ENCODE peak calls at places on chromosome 21, in nine cellular contexts. M is breast epithelium, J is sigmoid colon, I is GM23338, L is uterus, N is endothelial cell of umbilical vein, D is keratinocyte, O is prostate gland, X is psoas muscle. T is an unnamed sample.

GRCh38 chr21:41107602-41108001 is 60.4 kb upstream of the BACE2 start:
- DNase-seq in M (no peak), J (no peak), I (no peak), L (no peak), N (no peak), D (no peak), O (no peak), X (no peak), T (no peak)

GRCh38 chr21:40165212-40165611 is 298.0 kb downstream of the PCP4 start:
- DNase-seq in M (no peak), J (no peak), I (no peak), L (no peak), N (no peak), D (no peak), O (no peak), X (no peak), T (no peak)

GRCh38 chr21:30718239-30718909 is at the start of gene KRTAP21-3:
- DNase-seq in M (no peak), J (no peak), I (no peak), L (no peak), N (no peak), D (peak; percentile 69), O (no peak), X (no peak), T (no peak)

GRCh38 chr21:17802568-17802967 is 16.6 kb downstream of the C21orf91 start:
- DNase-seq in M (no peak), J (no peak), I (no peak), L (no peak), N (no peak), D (no peak), O (no peak), X (no peak), T (no peak)

GRCh38 chr21:37072239-37072987 is 458 bp downstream of the PIGP start:
- DNase-seq in M (peak; percentile 64), J (peak; percentile 88), I (peak; percentile 67), L (no peak), N (no peak), D (peak; percentile 13), O (peak; percentile 72), X (no peak), T (peak; percentile 84)

GRCh38 chr21:23601549-23601948 is 2005.7 kb downstream of the MRPL39 start:
- DNase-seq in M (no peak), J (no peak), I (no peak), L (no peak), N (no peak), D (no peak), O (no peak), X (no peak), T (no peak)

GRCh38 chr21:28952686-28953085 is 40.0 kb downstream of the LTN1 start:
- DNase-seq in M (no peak), J (no peak), I (no peak), L (no peak), N (no peak), D (no peak), O (no peak), X (no peak), T (no peak)

GRCh38 chr21:27365394-27365793 is 398.5 kb upstream of the ADAMTS5 start:
- DNase-seq in M (no peak), J (no peak), I (no peak), L (no peak), N (no peak), D (no peak), O (no peak), X (no peak), T (no peak)

GRCh38 chr21:15031790-15032357 is 32.9 kb downstream of the NRIP1 start:
- DNase-seq in M (no peak), J (no peak), I (no peak), L (no peak), N (no peak), D (no peak), O (no peak), X (no peak), T (no peak)

GRCh38 chr21:25424674-25425073 is 182.6 kb downstream of the MRPL39 start:
- DNase-seq in M (no peak), J (no peak), I (no peak), L (no peak), N (no peak), D (no peak), O (no peak), X (no peak), T (no peak)

GRCh38 chr21:17671733-17672132 is 59.0 kb upstream of the BTG3 start:
- DNase-seq in M (no peak), J (no peak), I (no peak), L (no peak), N (no peak), D (no peak), O (no peak), X (no peak), T (no peak)

GRCh38 chr21:38384675-38385074 is 113.6 kb downstream of the ERG start:
- DNase-seq in M (no peak), J (no peak), I (no peak), L (no peak), N (no peak), D (no peak), O (no peak), X (no peak), T (no peak)

GRCh38 chr21:26389971-26390641 is 183.0 kb downstream of the CYYR1 start:
- DNase-seq in M (no peak), J (no peak), I (no peak), L (no peak), N (peak; percentile 38), D (peak; percentile 100), O (peak; percentile 49), X (no peak), T (no peak)

GRCh38 chr21:39036581-39036980 is 146.7 kb downstream of the PSMG1 start:
- DNase-seq in M (no peak), J (peak; percentile 15), I (no peak), L (no peak), N (no peak), D (no peak), O (no peak), X (no peak), T (no peak)

GRCh38 chr21:20443558-20444155 is 554.6 kb upstream of the NCAM2 start:
- DNase-seq in M (no peak), J (no peak), I (peak; percentile 76), L (no peak), N (no peak), D (no peak), O (no peak), X (no peak), T (no peak)

GRCh38 chr21:40793057-40793456 is 53.9 kb downstream of the DSCAM start:
- DNase-seq in M (no peak), J (no peak), I (no peak), L (no peak), N (no peak), D (no peak), O (no peak), X (no peak), T (no peak)

GRCh38 chr21:43658769-43659135 is 536 bp downstream of the HSF2BP start:
- DNase-seq in M (no peak), J (no peak), I (no peak), L (no peak), N (no peak), D (no peak), O (no peak), X (peak; percentile 73), T (no peak)
- H3K27ac ChIP-seq in M (peak overlapping the region; percentile 86), J (peak overlapping the region; percentile 92), I (no peak overlapping the region), L (peak overlapping the region; percentile 86), N (peak overlapping the region; percentile 77), D (no peak overlapping the region), O (peak overlapping the region; percentile 72), X (peak overlapping the region; percentile 93), T (peak overlapping the region; percentile 31)

DNA sequence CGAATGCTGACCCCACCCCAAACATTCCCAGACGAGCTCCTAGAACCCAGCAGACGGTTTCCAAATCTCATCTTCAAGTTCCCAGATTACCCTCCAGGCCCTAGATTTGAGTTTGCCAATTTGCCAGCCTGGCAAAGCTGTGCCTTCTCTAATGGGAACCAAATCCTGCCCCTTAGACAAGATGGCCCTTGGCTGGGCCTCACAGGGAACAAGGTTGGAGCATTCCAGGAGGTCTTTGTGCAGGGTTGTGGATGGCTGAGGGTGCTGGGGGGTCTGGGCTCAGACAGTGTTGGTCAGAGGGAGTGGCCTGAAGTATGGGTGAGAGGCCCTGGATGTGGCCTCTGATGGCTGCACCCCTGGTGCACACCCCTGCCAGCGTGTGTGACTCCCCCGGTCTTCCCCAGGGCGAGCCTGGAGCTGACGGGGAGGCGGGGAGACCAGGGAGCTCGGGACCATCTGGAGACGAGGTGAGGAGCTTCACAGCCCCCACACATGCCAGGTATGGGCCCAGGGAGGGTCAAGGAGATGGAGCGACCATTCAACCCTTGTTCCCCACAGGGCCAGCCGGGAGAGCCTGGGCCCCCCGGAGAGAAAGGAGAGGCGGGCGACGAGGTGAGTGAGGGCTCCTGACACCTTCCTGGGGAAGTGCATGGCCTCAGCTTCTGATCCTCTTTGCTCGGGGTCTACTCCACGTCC is 10.2 kb downstream of the COL6A1 start:
- DNase-seq in M (no peak), J (peak; percentile 62), I (no peak), L (peak; percentile 17), N (no peak), D (no peak), O (no peak), X (peak; percentile 27), T (no peak)
- H3K4me1 ChIP-seq in M (no peaks in the 10 kb centered on the region), J (peaks cover 87% of the 10 kb centered on the region), I (no peaks in the 10 kb centered on the region), L (no peaks in the 10 kb centered on the region), N (no peaks in the 10 kb centered on the region), D (no peaks in the 10 kb centered on the region), O (no peaks in the 10 kb centered on the region), X (no peaks in the 10 kb centered on the region), T (no peaks in the 10 kb centered on the region)

DNA sequence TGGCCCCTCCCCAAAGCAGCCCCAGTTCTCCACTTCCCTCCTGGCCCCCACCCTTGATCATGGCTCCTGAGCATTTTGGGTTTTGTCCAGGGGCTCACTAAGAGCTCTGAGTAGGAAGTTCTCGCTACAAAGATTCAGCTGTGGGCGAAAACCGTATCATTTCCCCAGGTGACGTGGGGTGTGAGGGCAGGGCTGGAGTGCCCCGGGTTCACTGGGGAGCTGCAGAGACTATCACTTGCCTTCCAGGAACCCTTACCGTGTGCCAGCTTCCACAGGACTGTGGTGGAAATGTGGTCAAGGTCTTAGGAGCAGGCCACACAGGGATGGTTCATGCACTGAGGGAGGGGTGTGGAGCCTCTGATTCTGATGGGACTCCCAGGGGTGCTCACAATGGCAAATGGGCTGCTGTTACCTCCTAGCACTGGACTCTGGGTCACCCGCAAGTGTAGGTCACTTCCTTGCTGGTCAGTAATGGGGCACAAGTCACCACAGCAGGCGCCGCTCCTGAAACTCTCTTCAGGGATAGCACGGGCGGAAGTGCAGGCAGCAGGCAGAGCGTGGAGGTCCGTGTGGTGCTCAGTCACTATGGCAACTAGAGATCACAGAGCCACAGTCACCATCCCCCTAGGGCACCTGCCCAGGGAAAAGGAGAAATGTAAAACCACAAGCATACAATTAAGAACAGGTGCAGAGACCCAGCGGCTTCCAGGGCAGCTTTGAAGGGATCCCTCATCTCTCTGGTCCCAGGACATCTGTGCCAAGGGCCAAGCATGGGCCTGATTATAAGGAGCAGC is 35.4 kb downstream of the RSPH1 start:
- DNase-seq in M (peak; percentile 35), J (no peak), I (peak; percentile 49), L (no peak), N (no peak), D (no peak), O (no peak), X (peak; percentile 47), T (peak; percentile 34)
- H3K27ac ChIP-seq in M (no peak overlapping the region), J (no peak overlapping the region), I (no peak overlapping the region), L (no peak overlapping the region), N (no peak overlapping the region), D (no peak overlapping the region), O (no peak overlapping the region), X (no peak overlapping the region), T (no peak overlapping the region)

DNA sequence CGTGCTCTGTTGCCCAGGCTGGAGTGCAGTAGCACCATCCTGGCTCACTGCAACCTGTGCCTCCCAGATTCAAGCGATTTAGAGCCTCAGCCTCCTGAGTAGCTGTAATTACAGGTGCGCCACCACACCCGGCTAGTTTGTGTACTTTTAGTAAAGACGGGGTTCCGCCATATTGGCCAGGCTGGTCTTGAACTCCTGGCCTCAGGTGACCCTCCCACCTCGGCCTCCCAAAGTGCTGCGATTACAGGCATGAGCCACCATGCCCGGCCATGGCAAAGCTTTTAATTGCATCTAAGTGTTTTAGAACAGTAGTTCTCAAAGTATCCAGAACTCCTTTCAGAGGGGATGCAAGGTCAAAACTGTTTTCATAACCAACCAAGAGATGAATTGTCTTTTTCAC is 25.1 kb upstream of the IFNGR2 start:
- DNase-seq in M (no peak), J (no peak), I (no peak), L (no peak), N (no peak), D (no peak), O (no peak), X (no peak), T (no peak)
- H3K4me1 ChIP-seq in M (peaks cover 11% of the 10 kb centered on the region), J (peaks cover 14% of the 10 kb centered on the region), I (no peaks in the 10 kb centered on the region), L (no peaks in the 10 kb centered on the region), N (peaks cover 40% of the 10 kb centered on the region), D (peaks cover 50% of the 10 kb centered on the region), O (no peaks in the 10 kb centered on the region), X (peaks cover 19% of the 10 kb centered on the region), T (peaks cover 27% of the 10 kb centered on the region)

T was measured in thyroid gland.